ENCODE peak calls at places on chromosomes 1 and 21, in four cellular contexts. R is uterus; Q is CD4-positive, alpha-beta T cell; V is left lung. E is an unnamed sample. For H3K9me3, the result is how much of the 10 kb centered on the place peaks cover.

GRCh38 chr21:32979598-32980268 is 46.0 kb upstream of the OLIG2 start:
- DNase-seq in R (no peak), Q (no peak), V (no peak), E (no peak)

GRCh38 chr1:12031039-12031980 is 12.0 kb downstream of the MIIP start:
- DNase-seq in R (no peak), Q (peak), V (no peak), E (no peak)

GRCh38 chr21:43699933-43700599 is 18.9 kb upstream of the PDXK start:
- DNase-seq in R (no peak), Q (no peak), V (peak), E (no peak)

GRCh38 chr1:232952514-232953175 is 2.2 kb downstream of the NTPCR start:
- DNase-seq in R (no peak), Q (peak), V (no peak), E (no peak)

GRCh38 chr21:41370840-41371697 is 9.2 kb downstream of the MX2 start:
- DNase-seq in R (peak), Q (no peak), V (no peak), E (no peak)

GRCh38 chr1:12251442-12251841 is 21.6 kb downstream of the VPS13D start:
- DNase-seq in R (no peak), Q (no peak), V (no peak), E (no peak)

GRCh38 chr21:26964379-26964778 is 2.5 kb downstream of the ADAMTS5 start:
- DNase-seq in R (peak), Q (no peak), V (peak), E (no peak)

GRCh38 chr1:11158720-11159321 is 30.3 kb upstream of the ANGPTL7 start:
- DNase-seq in R (no peak), Q (no peak), V (no peak), E (no peak)

GRCh38 chr1:78005755-78006154 is 1.0 kb downstream of the DNAJB4 start:
- DNase-seq in R (peak), Q (no peak), V (no peak), E (no peak)

GRCh38 chr1:44881011-44881632 is 38.1 kb upstream of the PTCH2 start:
- DNase-seq in R (no peak), Q (no peak), V (no peak), E (no peak)

GRCh38 chr1:203663820-203664219 is 37.2 kb downstream of the ATP2B4 start:
- DNase-seq in R (no peak), Q (no peak), V (no peak), E (no peak)

GRCh38 chr1:71047635-71048607 is at the start of gene PTGER3:
- DNase-seq in R (peak), Q (peak), V (peak), E (peak)

GRCh38 chr1:115469703-115470476 is 131.8 kb upstream of the NGF start:
- DNase-seq in R (peak), Q (peak), V (no peak), E (no peak)

GRCh38 chr1:192529031-192529755 is 46.4 kb upstream of the RGS1 start:
- DNase-seq in R (no peak), Q (no peak), V (no peak), E (no peak)

GRCh38 chr1:10696977-10697376 is 99.5 kb downstream of the CASZ1 start:
- DNase-seq in R (peak), Q (no peak), V (no peak), E (no peak)

GRCh38 chr1:207461649-207462048 is 7.5 kb downstream of the CR2 start:
- DNase-seq in R (no peak), Q (no peak), V (no peak), E (no peak)

GRCh38 chr1:5722635-5723157 is 269.5 kb downstream of the NPHP4 start:
- DNase-seq in R (no peak), Q (no peak), V (no peak), E (no peak)

GRCh38 chr1:214476958-214477870 is 74.2 kb downstream of the PTPN14 start:
- DNase-seq in R (no peak), Q (no peak), V (no peak), E (no peak)

GRCh38 chr1:31625180-31625514 is 7.7 kb downstream of the HCRTR1 start:
- DNase-seq in R (no peak), Q (no peak), V (no peak), E (no peak)

GRCh38 chr1:112509005-112509659 is 367 bp downstream of the WNT2B start:
- DNase-seq in R (no peak), Q (peak), V (peak), E (no peak)

GRCh38 chr1:150546294-150546937 is 2.8 kb upstream of the ADAMTSL4 start:
- DNase-seq in R (no peak), Q (no peak), V (no peak), E (no peak)

GRCh38 chr1:58047265-58047858 is 499.2 kb downstream of the OMA1 start:
- DNase-seq in R (no peak), Q (peak), V (peak), E (no peak)

GRCh38 chr1:201594575-201595245 is 55.8 kb downstream of the NAV1 start:
- DNase-seq in R (no peak), Q (no peak), V (no peak), E (no peak)

GRCh38 chr1:48246727-48247126 is 24.2 kb downstream of the SLC5A9 start:
- DNase-seq in R (no peak), Q (no peak), V (peak), E (no peak)

GRCh38 chr1:81044708-81045107 is 756.0 kb upstream of the ADGRL2 start:
- DNase-seq in R (no peak), Q (no peak), V (no peak), E (no peak)

GRCh38 chr1:2255420-2256369 is 27.6 kb downstream of the SKI start:
- DNase-seq in R (no peak), Q (peak), V (no peak), E (peak)

GRCh38 chr1:38831753-38832734 is 27.5 kb downstream of the RRAGC start:
- DNase-seq in R (no peak), Q (no peak), V (no peak), E (no peak)

GRCh38 chr1:231818342-231818741 is 191.8 kb downstream of the DISC1 start:
- DNase-seq in R (no peak), Q (no peak), V (no peak), E (no peak)

GRCh38 chr1:47682198-47682597 is 244.4 kb downstream of the FOXD2 start:
- DNase-seq in R (no peak), Q (no peak), V (no peak), E (no peak)

GRCh38 chr1:198534540-198535413 is 5.7 kb downstream of the ATP6V1G3 start:
- DNase-seq in R (no peak), Q (no peak), V (no peak), E (no peak)

GRCh38 chr1:65992160-65993046 is 199.7 kb downstream of the PDE4B start:
- DNase-seq in R (no peak), Q (no peak), V (no peak), E (no peak)

GRCh38 chr1:168297019-168297418 is 16.3 kb downstream of the TBX19 start:
- DNase-seq in R (no peak), Q (no peak), V (no peak), E (no peak)

GRCh38 chr1:49541096-49541752 is 482.5 kb downstream of the AGBL4 start:
- DNase-seq in R (no peak), Q (no peak), V (peak), E (no peak)

GRCh38 chr1:232110281-232111090 is 483.9 kb downstream of the DISC1 start:
- DNase-seq in R (no peak), Q (no peak), V (no peak), E (no peak)

GRCh38 chr1:230366504-230366915 is 59.6 kb downstream of the PGBD5 start:
- DNase-seq in R (no peak), Q (no peak), V (no peak), E (no peak)

GRCh38 chr1:219772265-219773036 is 155.9 kb downstream of the SLC30A10 start:
- DNase-seq in R (no peak), Q (no peak), V (no peak), E (no peak)

GRCh38 chr1:167433884-167434283 is 84.4 kb downstream of the CD247 start:
- DNase-seq in R (no peak), Q (no peak), V (no peak), E (no peak)

GRCh38 chr1:72635719-72636118 is 353.4 kb upstream of the NEGR1 start:
- DNase-seq in R (no peak), Q (no peak), V (no peak), E (no peak)

GRCh38 chr1:214044438-214045214 is 56.9 kb downstream of the PROX1 start:
- DNase-seq in R (no peak), Q (no peak), V (no peak), E (no peak)

GRCh38 chr21:15517394-15517793 is 212.4 kb upstream of the USP25 start:
- DNase-seq in R (no peak), Q (no peak), V (no peak), E (no peak)
- H3K9me3 ChIP-seq in R (under half), Q (under half), V (under half), E (under half)

DNA sequence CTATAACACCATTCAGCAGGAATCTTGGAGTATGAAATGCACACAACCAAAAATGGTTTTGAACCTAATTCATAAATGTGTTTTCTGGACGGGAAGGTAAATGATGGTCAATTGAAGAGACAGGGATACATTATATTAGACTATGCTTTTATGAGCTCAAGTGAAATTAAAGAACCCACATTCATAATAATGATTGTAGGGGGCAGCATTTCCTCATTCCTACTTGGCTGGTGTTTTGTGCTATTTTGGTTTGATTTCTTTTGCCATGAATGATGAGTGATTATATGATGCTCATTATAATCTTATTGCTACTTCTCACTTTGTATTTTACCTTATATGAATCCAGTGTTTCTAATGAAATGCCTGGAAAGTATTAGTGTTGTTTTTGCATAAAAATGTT is 372 bp downstream of the OR2L3 start:
- DNase-seq in R (no peak), Q (no peak), V (no peak), E (no peak)
- H3K9me3 ChIP-seq in R (under half), Q (under half), V (under half), E (under half)

GRCh38 chr21:39979321-39979720 is 112.1 kb downstream of the PCP4 start:
- DNase-seq in R (no peak), Q (no peak), V (no peak), E (no peak)
- H3K9me3 ChIP-seq in R (under half), Q (under half), V (under half), E (under half)

GRCh38 chr1:106276856-106277255 is 779.6 kb upstream of the PRMT6 start:
- DNase-seq in R (no peak), Q (no peak), V (no peak), E (no peak)
- H3K9me3 ChIP-seq in R (under half), Q (under half), V (under half), E (under half)

GRCh38 chr1:172531412-172531811 is 1.5 kb upstream of the SUCO start:
- DNase-seq in R (no peak), Q (no peak), V (no peak), E (no peak)
- H3K9me3 ChIP-seq in R (under half), Q (under half), V (under half), E (under half)

GRCh38 chr1:247100676-247101279 is 3.4 kb downstream of the ZNF669 start:
- DNase-seq in R (no peak), Q (no peak), V (no peak), E (no peak)
- H3K9me3 ChIP-seq in R (under half), Q (half or more), V (half or more), E (under half)

GRCh38 chr1:247164694-247165093 is 7.1 kb downstream of the ZNF124 start:
- DNase-seq in R (no peak), Q (no peak), V (no peak), E (no peak)
- H3K9me3 ChIP-seq in R (under half), Q (half or more), V (half or more), E (under half)

DNA sequence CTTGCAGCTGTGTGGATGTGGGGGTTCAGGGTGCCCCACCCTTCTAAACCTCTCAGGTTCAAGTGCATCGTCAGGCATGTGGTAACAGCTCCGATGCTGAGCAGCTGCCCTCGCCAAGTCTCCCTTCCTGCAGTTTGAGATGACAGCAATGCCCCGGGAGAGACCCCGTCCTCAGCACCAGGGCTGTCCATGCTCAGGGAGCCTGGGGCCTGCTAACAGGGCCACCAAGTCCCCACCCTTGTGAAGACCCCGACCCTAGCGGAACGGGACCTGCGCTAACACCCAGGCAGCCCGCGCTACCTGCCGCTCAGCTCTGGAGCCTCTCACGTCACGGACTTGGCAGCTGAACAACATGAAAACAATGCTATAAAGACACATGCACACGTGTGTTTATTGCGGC is 159.2 kb upstream of the C1orf174 start:
- DNase-seq in R (no peak), Q (no peak), V (no peak), E (no peak)
- H3K9me3 ChIP-seq in R (under half), Q (under half), V (under half), E (under half)

E was measured in T-helper 17 cell.